ENCODE peak calls at places on chromosomes 13 and 19, in four cellular contexts. One of them, this sample, is unnamed.

GRCh38 chr19:11587302-11587972 is 9.8 kb upstream of the ZNF627 start:
- DNase-seq in mammary epithelial cell: peak; percentile 39
- DNase-seq in pancreas: peak; percentile 52
- DNase-seq in right atrium auricular region: peak; percentile 72
- DNase-seq in this sample: peak; percentile 69

GRCh38 chr19:23002690-23003422 is at the start of gene ZNF728:
- DNase-seq in mammary epithelial cell: no peak
- DNase-seq in pancreas: no peak
- DNase-seq in right atrium auricular region: peak; percentile 89
- DNase-seq in this sample: no peak

GRCh38 chr19:1355974-1356865 is 27.5 kb upstream of the NDUFS7 start:
- DNase-seq in mammary epithelial cell: no peak
- DNase-seq in pancreas: no peak
- DNase-seq in right atrium auricular region: no peak
- DNase-seq in this sample: peak; percentile 54

GRCh38 chr19:45450042-45450380 is 17.8 kb upstream of the FOSB start:
- DNase-seq in mammary epithelial cell: no peak
- DNase-seq in pancreas: no peak
- DNase-seq in right atrium auricular region: no peak
- DNase-seq in this sample: no peak

GRCh38 chr19:4068058-4068966 is 1.6 kb upstream of the ZBTB7A start:
- DNase-seq in mammary epithelial cell: no peak
- DNase-seq in pancreas: no peak
- DNase-seq in right atrium auricular region: no peak
- DNase-seq in this sample: no peak

GRCh38 chr13:112907916-112908315 is 61.1 kb upstream of the MCF2L start:
- DNase-seq in mammary epithelial cell: no peak
- DNase-seq in pancreas: no peak
- DNase-seq in right atrium auricular region: no peak
- DNase-seq in this sample: no peak

GRCh38 chr13:104163866-104164630 is 1097.8 kb upstream of the SLC10A2 start:
- DNase-seq in mammary epithelial cell: no peak
- DNase-seq in pancreas: no peak
- DNase-seq in right atrium auricular region: no peak
- DNase-seq in this sample: no peak

GRCh38 chr13:40231311-40231710 is 435.1 kb downstream of the FOXO1 start:
- DNase-seq in mammary epithelial cell: no peak
- DNase-seq in pancreas: no peak
- DNase-seq in right atrium auricular region: no peak
- DNase-seq in this sample: no peak

GRCh38 chr13:36999054-36999927 is at the start of gene ALG5:
- DNase-seq in mammary epithelial cell: peak; percentile 83
- DNase-seq in pancreas: peak; percentile 89
- DNase-seq in right atrium auricular region: peak; percentile 83
- DNase-seq in this sample: peak; percentile 84

GRCh38 chr19:28404462-28404861 is 808.5 kb downstream of the UQCRFS1 start:
- DNase-seq in mammary epithelial cell: no peak
- DNase-seq in pancreas: no peak
- DNase-seq in right atrium auricular region: no peak
- DNase-seq in this sample: no peak

GRCh38 chr19:42132030-42132628 is at the start of gene POU2F2:
- DNase-seq in mammary epithelial cell: no peak
- DNase-seq in pancreas: no peak
- DNase-seq in right atrium auricular region: no peak
- DNase-seq in this sample: no peak

GRCh38 chr19:991174-991931 is 7.2 kb downstream of the WDR18 start:
- DNase-seq in mammary epithelial cell: no peak
- DNase-seq in pancreas: no peak
- DNase-seq in right atrium auricular region: no peak
- DNase-seq in this sample: peak; percentile 22

GRCh38 chr13:43484432-43485225 is 302.1 kb downstream of the ENOX1 start:
- DNase-seq in mammary epithelial cell: peak; percentile 1
- DNase-seq in pancreas: no peak
- DNase-seq in right atrium auricular region: no peak
- DNase-seq in this sample: no peak

GRCh38 chr19:17234911-17235617 is 9.0 kb downstream of the OCEL1 start:
- DNase-seq in mammary epithelial cell: peak; percentile 27
- DNase-seq in pancreas: no peak
- DNase-seq in right atrium auricular region: peak; percentile 74
- DNase-seq in this sample: peak; percentile 50

GRCh38 chr19:47499371-47499770 is 15.4 kb upstream of the KPTN start:
- DNase-seq in mammary epithelial cell: no peak
- DNase-seq in pancreas: no peak
- DNase-seq in right atrium auricular region: no peak
- DNase-seq in this sample: no peak

GRCh38 chr13:33953203-33953602 is 135.3 kb downstream of the RFC3 start:
- DNase-seq in mammary epithelial cell: peak; percentile 57
- DNase-seq in pancreas: no peak
- DNase-seq in right atrium auricular region: no peak
- DNase-seq in this sample: peak; percentile 32

GRCh38 chr19:40771101-40771539 is 4.2 kb upstream of the MIA start:
- DNase-seq in mammary epithelial cell: no peak
- DNase-seq in pancreas: no peak
- DNase-seq in right atrium auricular region: no peak
- DNase-seq in this sample: no peak

GRCh38 chr19:10431943-10432735 is 11.8 kb downstream of the PDE4A start:
- DNase-seq in mammary epithelial cell: no peak
- DNase-seq in pancreas: peak; percentile 74
- DNase-seq in right atrium auricular region: no peak
- DNase-seq in this sample: peak; percentile 41

GRCh38 chr13:65892859-65893258 is 1337.3 kb downstream of the PCDH9 start:
- DNase-seq in mammary epithelial cell: no peak
- DNase-seq in pancreas: no peak
- DNase-seq in right atrium auricular region: no peak
- DNase-seq in this sample: no peak

GRCh38 chr13:110277357-110277950 is 29.5 kb downstream of the COL4A1 start:
- DNase-seq in mammary epithelial cell: no peak
- DNase-seq in pancreas: no peak
- DNase-seq in right atrium auricular region: peak; percentile 58
- DNase-seq in this sample: peak; percentile 61

GRCh38 chr13:77696006-77696862 is 1.3 kb upstream of the SLAIN1 start:
- DNase-seq in mammary epithelial cell: no peak
- DNase-seq in pancreas: no peak
- DNase-seq in right atrium auricular region: no peak
- DNase-seq in this sample: peak; percentile 7

GRCh38 chr13:38099751-38100150 is 230.2 kb upstream of the TRPC4 start:
- DNase-seq in mammary epithelial cell: no peak
- DNase-seq in pancreas: no peak
- DNase-seq in right atrium auricular region: no peak
- DNase-seq in this sample: no peak

GRCh38 chr13:39776439-39776838 is 121.0 kb downstream of the COG6 start:
- DNase-seq in mammary epithelial cell: peak; percentile 75
- DNase-seq in pancreas: no peak
- DNase-seq in right atrium auricular region: no peak
- DNase-seq in this sample: peak; percentile 66

GRCh38 chr13:103698000-103698399 is 631.8 kb upstream of the SLC10A2 start:
- DNase-seq in mammary epithelial cell: no peak
- DNase-seq in pancreas: no peak
- DNase-seq in right atrium auricular region: no peak
- DNase-seq in this sample: no peak

GRCh38 chr13:100547805-100548204 is 40.8 kb downstream of the GGACT start:
- DNase-seq in mammary epithelial cell: peak; percentile 48
- DNase-seq in pancreas: peak; percentile 51
- DNase-seq in right atrium auricular region: no peak
- DNase-seq in this sample: peak; percentile 20

GRCh38 chr19:40442328-40443130 is 1.6 kb downstream of the SERTAD3 start:
- DNase-seq in mammary epithelial cell: no peak
- DNase-seq in pancreas: no peak
- DNase-seq in right atrium auricular region: no peak
- DNase-seq in this sample: no peak

GRCh38 chr13:28474491-28475134 is 20.3 kb downstream of the FLT1 start:
- DNase-seq in mammary epithelial cell: no peak
- DNase-seq in pancreas: no peak
- DNase-seq in right atrium auricular region: no peak
- DNase-seq in this sample: no peak

GRCh38 chr19:41926028-41926860 is 2.0 kb downstream of the ERFL start:
- DNase-seq in mammary epithelial cell: no peak
- DNase-seq in pancreas: no peak
- DNase-seq in right atrium auricular region: no peak
- DNase-seq in this sample: no peak

GRCh38 chr19:17109962-17110598 is 34.5 kb downstream of the MYO9B start:
- DNase-seq in mammary epithelial cell: no peak
- DNase-seq in pancreas: no peak
- DNase-seq in right atrium auricular region: peak; percentile 67
- DNase-seq in this sample: no peak

GRCh38 chr19:5075603-5076002 is 106.7 kb downstream of the KDM4B start:
- DNase-seq in mammary epithelial cell: no peak
- DNase-seq in pancreas: no peak
- DNase-seq in right atrium auricular region: no peak
- DNase-seq in this sample: no peak
- H3K4me1 ChIP-seq in mammary epithelial cell: no peaks in the 10 kb centered on the region
- H3K4me1 ChIP-seq in pancreas: no peaks in the 10 kb centered on the region
- H3K4me1 ChIP-seq in right atrium auricular region: peaks cover 11% of the 10 kb centered on the region
- H3K4me1 ChIP-seq in this sample: no peaks in the 10 kb centered on the region

GRCh38 chr13:47594833-47595232 is 406.2 kb downstream of the SUCLA2 start:
- DNase-seq in mammary epithelial cell: peak; percentile 33
- DNase-seq in pancreas: no peak
- DNase-seq in right atrium auricular region: no peak
- DNase-seq in this sample: peak; percentile 7
- TF ChIP-seq CTCF in mammary epithelial cell: peak; percentile 41
- TF ChIP-seq CTCF in pancreas: no peak
- TF ChIP-seq CTCF in right atrium auricular region: no peak
- TF ChIP-seq CTCF in this sample: no peak

GRCh38 chr19:43928820-43929219 is 6.3 kb downstream of the ZNF45 start:
- DNase-seq in mammary epithelial cell: no peak
- DNase-seq in pancreas: no peak
- DNase-seq in right atrium auricular region: no peak
- DNase-seq in this sample: no peak

GRCh38 chr19:43923875-43924274 is 11.2 kb downstream of the ZNF45 start:
- DNase-seq in mammary epithelial cell: no peak
- DNase-seq in pancreas: no peak
- DNase-seq in right atrium auricular region: no peak
- DNase-seq in this sample: no peak
- H3K4me3 ChIP-seq in mammary epithelial cell: no peak overlapping the region
- H3K4me3 ChIP-seq in pancreas: no peak overlapping the region
- H3K4me3 ChIP-seq in right atrium auricular region: no peak overlapping the region
- H3K4me3 ChIP-seq in this sample: no peak overlapping the region

GRCh38 chr19:15250635-15250993 is 18.4 kb upstream of the EPHX3 start:
- DNase-seq in mammary epithelial cell: no peak
- DNase-seq in pancreas: no peak
- DNase-seq in right atrium auricular region: no peak
- DNase-seq in this sample: no peak

GRCh38 chr19:15253076-15253475 is 20.8 kb upstream of the EPHX3 start:
- DNase-seq in mammary epithelial cell: no peak
- DNase-seq in pancreas: no peak
- DNase-seq in right atrium auricular region: no peak
- DNase-seq in this sample: no peak

GRCh38 chr19:15252398-15253018 is 20.3 kb upstream of the EPHX3 start:
- DNase-seq in mammary epithelial cell: no peak
- DNase-seq in pancreas: no peak
- DNase-seq in right atrium auricular region: no peak
- DNase-seq in this sample: peak; percentile 55

GRCh38 chr19:15251010-15251748 is 18.9 kb upstream of the EPHX3 start:
- DNase-seq in mammary epithelial cell: no peak
- DNase-seq in pancreas: no peak
- DNase-seq in right atrium auricular region: peak; percentile 64
- DNase-seq in this sample: peak; percentile 63

GRCh38 chr19:15251749-15252397 is 19.6 kb upstream of the EPHX3 start:
- DNase-seq in mammary epithelial cell: peak; percentile 61
- DNase-seq in pancreas: peak; percentile 53
- DNase-seq in right atrium auricular region: peak; percentile 89
- DNase-seq in this sample: peak; percentile 93
- H3K4me1 ChIP-seq in mammary epithelial cell: peaks cover 42% of the 10 kb centered on the region
- H3K4me1 ChIP-seq in pancreas: peaks cover 4% of the 10 kb centered on the region
- H3K4me1 ChIP-seq in right atrium auricular region: peaks cover 69% of the 10 kb centered on the region
- H3K4me1 ChIP-seq in this sample: peaks cover 57% of the 10 kb centered on the region